ENCODE peak calls at places on chromosomes 4 and X, in four cellular contexts. P is Peyer's patch, L is lung, B is choroid plexus epithelial cell. V is an unnamed sample.

GRCh38 chr4:17164656-17165055 is 266.2 kb upstream of the LDB2 start:
- DNase-seq in B (peak), L (no peak), P (no peak), V (no peak)

GRCh38 chr4:153488006-153488718 is 22.0 kb downstream of the TMEM131L start:
- DNase-seq in P (peak), B (peak), L (peak), V (no peak)

GRCh38 chr4:3372933-3373465 is 68.8 kb upstream of the HGFAC start:
- DNase-seq in P (peak), L (peak), B (no peak), V (no peak)

GRCh38 chrX:151098996-151099395 is 77.4 kb upstream of the GPR50 start:
- DNase-seq in L (no peak), P (no peak), B (no peak), V (no peak)

GRCh38 chrX:140524556-140524955 is 19.7 kb upstream of the SOX3 start:
- DNase-seq in B (no peak), L (no peak), P (no peak), V (peak)

GRCh38 chr4:1035510-1035909 is 24.1 kb downstream of the FGFRL1 start:
- DNase-seq in L (no peak), P (no peak), B (no peak), V (no peak)

GRCh38 chr4:86482851-86483490 is 111.1 kb upstream of the PTPN13 start:
- DNase-seq in B (peak), L (no peak), P (no peak), V (no peak)

GRCh38 chrX:123087326-123087725 is 96.8 kb upstream of the GRIA3 start:
- DNase-seq in L (no peak), B (peak), P (no peak), V (peak)

GRCh38 chrX:129654652-129655546 is at the start of gene APLN:
- DNase-seq in L (no peak), P (no peak), B (peak), V (no peak)

GRCh38 chrX:107626481-107626880 is 1.8 kb upstream of the PRPS1 start:
- DNase-seq in P (no peak), L (no peak), B (no peak), V (no peak)

GRCh38 chr4:86400216-86400615 is 40.4 kb upstream of the MAPK10 start:
- DNase-seq in P (no peak), L (no peak), B (peak), V (peak)

GRCh38 chr4:2788532-2789103 is 4.3 kb upstream of the SH3BP2 start:
- DNase-seq in B (no peak), L (no peak), P (no peak), V (no peak)

GRCh38 chr4:95877636-95878035 is 37.7 kb downstream of the PDHA2 start:
- DNase-seq in L (no peak), P (no peak), B (no peak), V (no peak)

GRCh38 chrX:134026732-134027311 is 41.4 kb upstream of the GPC3 start:
- DNase-seq in B (peak), L (peak), P (no peak), V (no peak)

GRCh38 chr4:25843340-25844097 is 19.3 kb downstream of the SEL1L3 start:
- DNase-seq in L (peak), B (no peak), P (no peak), V (no peak)
- H3K4me3 ChIP-seq in L (no peak), B (no peak), P (peak), V (no peak)

DNA sequence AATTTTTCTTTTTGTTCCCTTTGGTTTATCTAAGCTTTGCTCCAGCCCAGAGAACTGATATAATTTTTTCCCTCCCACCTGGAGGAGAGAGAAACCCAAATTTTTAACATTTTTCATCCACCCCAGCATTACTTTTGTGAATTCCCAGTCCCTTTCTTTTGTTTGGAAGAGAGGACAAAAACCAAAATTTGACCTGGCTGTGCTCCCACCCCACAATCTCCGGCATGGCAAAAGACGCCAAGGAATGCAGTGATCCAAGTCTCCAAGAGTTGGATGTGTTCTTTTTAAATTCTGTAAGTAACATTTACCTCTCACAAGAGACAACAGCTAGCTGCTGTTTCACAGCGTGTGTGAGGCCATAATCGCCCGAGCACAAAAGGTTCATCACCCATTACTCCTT is 25.2 kb upstream of the FAM156A start:
- DNase-seq in L (no peak), P (no peak), B (peak), V (no peak)
- H3K4me3 ChIP-seq in L (no peak), P (no peak), B (peak), V (peak)

DNA sequence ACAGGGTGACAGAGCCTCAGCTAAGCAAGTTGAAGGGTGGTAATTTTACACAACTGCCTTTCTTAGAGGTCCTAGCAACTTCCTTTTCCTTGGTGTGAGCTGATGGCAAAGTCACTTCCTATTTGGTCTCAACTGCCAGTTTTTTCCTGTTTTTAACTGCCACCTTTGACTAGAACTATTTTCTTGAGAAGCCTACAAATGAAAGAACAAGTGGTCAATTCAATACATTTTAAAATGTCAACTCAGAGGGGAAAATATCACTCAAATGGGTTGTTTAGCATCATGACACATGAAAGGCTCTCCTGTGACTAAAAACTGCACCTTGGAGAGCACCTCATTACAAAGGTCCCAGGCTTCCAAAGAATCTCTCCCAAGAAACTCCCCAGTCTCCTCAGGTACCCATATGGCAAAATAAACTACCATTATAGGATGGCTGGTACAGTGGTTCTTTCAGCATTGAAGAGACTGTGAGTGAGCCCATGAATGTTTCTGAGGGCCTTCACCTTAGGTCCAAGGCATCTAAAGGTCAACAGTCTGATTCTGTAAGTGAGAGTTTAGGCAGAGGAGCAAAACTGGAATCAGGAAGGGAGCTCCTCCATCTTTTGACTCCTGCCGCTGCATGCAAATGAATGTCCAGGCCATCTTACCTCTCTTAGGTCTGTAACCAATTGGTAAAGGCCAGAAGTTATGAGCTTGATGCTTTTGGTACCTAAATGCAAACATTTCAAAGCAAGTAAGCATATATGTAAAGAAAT is 5.5 kb upstream of the STK26 start:
- DNase-seq in P (no peak), L (no peak), B (no peak), V (no peak)
- H3K4me3 ChIP-seq in P (no peak), L (no peak), B (no peak), V (no peak)

GRCh38 chrX:71908387-71908786 is 2.3 kb upstream of the NHSL2 start:
- DNase-seq in L (no peak), P (no peak), B (no peak), V (no peak)

GRCh38 chrX:71911023-71911730 is 532 bp downstream of the NHSL2 start:
- DNase-seq in B (no peak), L (no peak), P (no peak), V (no peak)

GRCh38 chrX:71910526-71911022 is at the start of gene NHSL2:
- DNase-seq in L (no peak), B (no peak), P (no peak), V (no peak)

GRCh38 chrX:71911731-71912050 is 1.0 kb downstream of the NHSL2 start:
- DNase-seq in P (no peak), B (no peak), L (no peak), V (no peak)

GRCh38 chrX:71909956-71910355 is 689 bp upstream of the NHSL2 start:
- DNase-seq in B (peak), P (no peak), L (no peak), V (no peak)
- H3K4me3 ChIP-seq in B (peak), P (no peak), L (no peak), V (peak)

GRCh38 chr4:12979797-12980196 is 504.3 kb downstream of the RAB28 start:
- DNase-seq in B (no peak), L (no peak), P (no peak), V (no peak)
- H3K4me3 ChIP-seq in B (no peak), L (no peak), P (no peak), V (no peak)

GRCh38 chr4:108611360-108611759 is 9.0 kb upstream of the RPL34 start:
- DNase-seq in B (peak), L (no peak), P (no peak), V (no peak)
- H3K4me3 ChIP-seq in B (peak), L (no peak), P (no peak), V (peak)

DNA sequence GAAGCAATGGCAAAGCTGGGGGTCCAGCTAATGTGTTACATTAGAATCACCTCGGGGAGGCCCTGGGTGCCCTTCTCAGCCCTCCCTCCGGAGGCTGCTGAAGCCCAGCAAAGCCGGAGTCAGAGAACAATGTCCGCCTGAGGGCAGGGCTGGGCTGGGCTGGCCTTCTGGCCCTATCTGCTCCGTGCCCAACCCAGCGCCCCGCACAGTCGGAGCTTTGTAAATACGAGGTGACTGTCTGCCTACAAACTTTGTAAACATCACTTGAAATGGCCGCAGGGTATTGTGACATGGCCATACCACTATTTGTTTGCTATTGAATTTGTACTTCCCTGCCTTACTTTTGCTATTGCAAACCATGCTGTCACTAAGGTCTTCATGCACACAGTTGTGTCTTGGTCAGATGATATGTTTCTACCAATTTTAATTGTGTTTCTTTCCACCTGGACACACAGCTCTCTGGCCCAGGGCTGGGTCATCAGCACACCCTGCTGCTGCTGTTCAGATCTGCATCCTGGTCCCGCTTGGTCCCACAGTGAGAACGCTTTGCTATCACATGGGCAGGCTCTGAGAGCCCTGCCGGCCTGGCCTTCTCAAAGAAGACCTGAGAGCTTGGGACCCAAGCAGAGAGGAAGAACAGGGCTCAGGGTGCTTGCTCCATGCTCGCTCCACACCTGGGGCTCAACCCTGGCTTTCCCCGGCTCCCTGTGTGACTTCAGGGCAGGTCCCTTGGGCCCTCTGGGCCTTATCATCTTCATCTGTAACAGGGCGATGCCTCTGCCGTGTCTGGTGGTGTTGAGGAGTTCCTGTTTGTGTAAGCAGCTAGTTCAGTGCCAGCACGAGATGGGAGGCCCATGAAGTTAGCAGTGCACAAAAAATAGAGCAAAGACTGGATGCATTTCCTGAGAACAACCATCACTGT is 2.2 kb downstream of the S100P start:
- DNase-seq in P (peak), L (peak), B (no peak), V (no peak)
- H3K4me3 ChIP-seq in P (no peak), L (no peak), B (no peak), V (no peak)

DNA sequence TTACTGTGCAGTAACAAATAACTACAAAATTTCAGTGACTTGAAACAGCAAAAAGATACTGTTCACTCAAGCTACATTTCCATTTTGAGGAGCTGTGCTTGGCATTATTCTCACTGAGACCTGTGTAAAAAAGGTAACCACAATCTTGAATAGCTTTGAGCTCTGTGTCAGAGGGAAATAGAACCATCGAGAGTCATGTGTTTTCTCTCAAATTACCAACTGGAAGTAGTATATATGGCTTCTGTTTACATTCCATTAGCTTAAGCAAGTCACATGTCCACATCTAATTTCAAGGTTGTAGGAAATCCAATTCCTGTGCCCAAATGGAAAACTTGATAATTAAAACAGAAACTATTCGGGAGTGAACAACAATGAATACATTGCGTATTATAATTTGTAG is 82.9 kb upstream of the BANK1 start:
- DNase-seq in B (peak), P (no peak), L (no peak), V (no peak)
- H3K4me3 ChIP-seq in B (no peak), P (no peak), L (no peak), V (no peak)

GRCh38 chr4:47837582-47838294 is at the start of gene CORIN:
- DNase-seq in L (no peak), P (peak), B (no peak), V (no peak)
- H3K4me3 ChIP-seq in L (peak), P (peak), B (peak), V (peak)

DNA sequence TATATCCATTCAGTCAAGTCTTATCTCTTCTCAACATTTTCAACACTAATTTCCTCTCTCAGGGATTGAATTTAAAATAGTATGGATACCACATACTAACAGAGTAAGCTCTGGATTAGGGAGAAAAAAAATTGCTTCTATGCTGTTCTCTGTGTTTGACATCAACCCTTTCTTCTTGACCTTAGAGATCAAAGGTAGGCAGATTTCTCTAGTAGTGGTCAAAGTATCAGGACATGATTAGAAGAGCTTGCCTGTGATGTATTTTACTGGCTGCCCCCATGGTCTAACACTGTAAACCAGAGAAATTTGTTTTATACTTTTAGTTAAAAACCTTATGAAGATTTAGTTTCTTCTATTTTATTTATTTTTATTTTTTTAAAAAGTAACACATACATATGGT is 8.3 kb downstream of the ADH6 start:
- DNase-seq in B (no peak), L (no peak), P (no peak), V (no peak)
- H3K4me3 ChIP-seq in B (no peak), L (no peak), P (no peak), V (no peak)

V was measured in skeletal muscle cell.